ENCODE peak calls at places on chromosomes 5 and 9, in four cellular contexts. One of them, this sample, is unnamed.

GRCh38 chr5:174563899-174564298 is 160.5 kb upstream of the MSX2 start:
- DNase-seq in upper lobe of right lung: no peak
- DNase-seq in breast epithelium: no peak
- DNase-seq in CD4-positive, alpha-beta memory T cell: no peak
- DNase-seq in this sample: no peak

GRCh38 chr9:89877051-89878002 is 272.5 kb downstream of the GADD45G start:
- DNase-seq in CD4-positive, alpha-beta memory T cell: no peak
- DNase-seq in upper lobe of right lung: peak; percentile 46
- DNase-seq in breast epithelium: peak; percentile 37
- DNase-seq in this sample: no peak

GRCh38 chr9:111598730-111599091 is 736 bp downstream of the PTGR1 start:
- DNase-seq in upper lobe of right lung: peak; percentile 70
- DNase-seq in CD4-positive, alpha-beta memory T cell: peak; percentile 38
- DNase-seq in breast epithelium: no peak
- DNase-seq in this sample: peak; percentile 31

GRCh38 chr9:115231116-115231515 is 113.2 kb upstream of the TNC start:
- DNase-seq in CD4-positive, alpha-beta memory T cell: no peak
- DNase-seq in breast epithelium: no peak
- DNase-seq in upper lobe of right lung: no peak
- DNase-seq in this sample: no peak

GRCh38 chr5:50881407-50881806 is 215.0 kb downstream of the PARP8 start:
- DNase-seq in upper lobe of right lung: no peak
- DNase-seq in breast epithelium: no peak
- DNase-seq in CD4-positive, alpha-beta memory T cell: no peak
- DNase-seq in this sample: no peak

GRCh38 chr5:122492675-122493074 is 180.6 kb downstream of the SNCAIP start:
- DNase-seq in CD4-positive, alpha-beta memory T cell: no peak
- DNase-seq in breast epithelium: no peak
- DNase-seq in upper lobe of right lung: no peak
- DNase-seq in this sample: peak; percentile 45

GRCh38 chr5:144187699-144188294 is 17.1 kb downstream of the KCTD16 start:
- DNase-seq in upper lobe of right lung: peak; percentile 61
- DNase-seq in CD4-positive, alpha-beta memory T cell: peak; percentile 96
- DNase-seq in breast epithelium: peak; percentile 54
- DNase-seq in this sample: peak; percentile 79

GRCh38 chr5:1488882-1489680 is 34.7 kb downstream of the LPCAT1 start:
- DNase-seq in upper lobe of right lung: no peak
- DNase-seq in CD4-positive, alpha-beta memory T cell: no peak
- DNase-seq in breast epithelium: no peak
- DNase-seq in this sample: peak; percentile 69

GRCh38 chr9:100088202-100088601 is 10.6 kb downstream of the ERP44 start:
- DNase-seq in upper lobe of right lung: no peak
- DNase-seq in CD4-positive, alpha-beta memory T cell: no peak
- DNase-seq in breast epithelium: no peak
- DNase-seq in this sample: peak; percentile 30

GRCh38 chr5:527646-528591 is 3.7 kb upstream of the SLC9A3 start:
- DNase-seq in upper lobe of right lung: no peak
- DNase-seq in breast epithelium: no peak
- DNase-seq in CD4-positive, alpha-beta memory T cell: no peak
- DNase-seq in this sample: no peak

GRCh38 chr5:81302596-81302995 is 1.2 kb downstream of the ZCCHC9 start:
- DNase-seq in CD4-positive, alpha-beta memory T cell: no peak
- DNase-seq in upper lobe of right lung: no peak
- DNase-seq in breast epithelium: no peak
- DNase-seq in this sample: peak; percentile 29

GRCh38 chr9:71814226-71814625 is 45.9 kb upstream of the CEMIP2 start:
- DNase-seq in CD4-positive, alpha-beta memory T cell: no peak
- DNase-seq in upper lobe of right lung: no peak
- DNase-seq in breast epithelium: no peak
- DNase-seq in this sample: no peak

GRCh38 chr5:168714046-168714445 is 134.9 kb upstream of the PANK3 start:
- DNase-seq in breast epithelium: no peak
- DNase-seq in CD4-positive, alpha-beta memory T cell: no peak
- DNase-seq in upper lobe of right lung: no peak
- DNase-seq in this sample: no peak

GRCh38 chr5:160508780-160509361 is 87.2 kb downstream of the PTTG1 start:
- DNase-seq in breast epithelium: no peak
- DNase-seq in CD4-positive, alpha-beta memory T cell: peak; percentile 76
- DNase-seq in upper lobe of right lung: no peak
- DNase-seq in this sample: peak; percentile 91

GRCh38 chr9:112248722-112249121 is 73.6 kb upstream of the SUSD1 start:
- DNase-seq in upper lobe of right lung: no peak
- DNase-seq in breast epithelium: no peak
- DNase-seq in CD4-positive, alpha-beta memory T cell: no peak
- DNase-seq in this sample: peak; percentile 39

DNA sequence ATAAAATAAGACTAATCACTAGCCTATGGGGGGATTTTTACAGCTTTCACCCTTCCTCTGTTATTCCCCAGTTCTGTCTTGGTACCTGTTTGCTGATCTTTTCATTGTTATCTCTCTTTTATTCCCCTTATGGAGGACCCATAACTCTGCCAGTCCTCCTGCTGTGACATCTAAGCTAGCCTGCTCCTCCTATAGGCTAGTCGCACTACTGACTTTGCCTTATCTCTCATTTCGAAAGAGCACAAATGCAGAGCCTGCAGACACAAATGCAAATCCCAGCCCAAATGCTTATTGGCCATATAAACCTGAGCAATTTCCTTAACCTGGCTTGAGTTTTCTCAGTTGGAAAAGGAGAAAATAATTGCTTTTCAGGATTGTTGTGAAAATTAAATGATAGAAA is 59.1 kb upstream of the CAMK4 start:
- DNase-seq in CD4-positive, alpha-beta memory T cell: no peak
- DNase-seq in breast epithelium: no peak
- DNase-seq in upper lobe of right lung: no peak
- DNase-seq in this sample: no peak
- H3K4me1 ChIP-seq in CD4-positive, alpha-beta memory T cell: no peaks in the 10 kb centered on the region
- H3K4me1 ChIP-seq in breast epithelium: no peaks in the 10 kb centered on the region
- H3K4me1 ChIP-seq in upper lobe of right lung: no peaks in the 10 kb centered on the region
- H3K4me1 ChIP-seq in this sample: no peaks in the 10 kb centered on the region

DNA sequence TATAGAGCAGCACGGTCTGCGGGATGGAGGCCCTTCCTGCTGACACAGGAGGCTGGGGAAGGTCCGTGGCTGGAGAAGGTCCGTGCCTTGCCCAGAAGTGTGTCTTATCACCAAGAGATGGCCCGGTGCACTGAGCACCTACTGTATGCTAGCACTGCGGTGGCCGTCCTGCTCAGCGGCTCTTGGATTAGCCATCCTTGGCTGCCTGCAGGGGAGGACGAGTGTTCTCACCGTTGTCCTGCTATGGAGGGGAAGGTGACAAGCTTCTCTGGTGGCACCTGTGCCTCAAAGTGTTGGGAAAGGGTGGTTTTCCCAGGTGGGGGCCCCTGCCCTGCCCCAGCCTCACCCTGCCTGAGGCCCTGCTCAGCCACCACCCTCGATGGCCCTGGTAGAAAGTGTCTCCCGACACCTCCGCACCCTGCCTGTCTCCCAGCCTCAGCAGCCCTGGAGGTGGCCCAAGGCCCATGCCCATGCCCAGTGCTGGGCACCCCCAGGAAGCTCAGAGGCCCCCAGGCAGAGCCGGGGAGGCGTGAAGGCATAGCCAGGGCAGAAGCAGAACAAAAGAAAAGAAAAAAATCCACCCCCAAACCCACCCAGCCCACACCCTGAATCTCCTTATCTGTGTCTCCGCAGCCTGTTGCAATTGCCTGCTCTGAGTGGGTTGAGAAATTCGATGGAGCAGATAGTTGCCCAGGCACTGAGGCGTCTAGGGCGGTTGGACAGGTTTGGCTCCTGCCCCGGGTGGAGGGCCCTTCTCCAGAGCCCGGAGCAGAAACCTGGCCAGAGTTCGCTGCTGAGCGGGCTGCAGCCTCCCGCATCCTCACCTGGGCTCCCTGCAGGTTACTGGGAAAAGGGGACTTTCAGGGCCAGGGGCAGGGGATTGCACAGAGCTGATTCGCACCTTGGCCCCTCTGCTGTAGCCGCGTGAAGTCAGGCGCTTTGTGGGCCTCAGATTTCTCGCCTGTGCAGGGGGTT is 30.5 kb downstream of the RXRA start:
- DNase-seq in CD4-positive, alpha-beta memory T cell: no peak
- DNase-seq in upper lobe of right lung: peak; percentile 89
- DNase-seq in breast epithelium: peak; percentile 87
- DNase-seq in this sample: peak; percentile 66
- H3K4me3 ChIP-seq in CD4-positive, alpha-beta memory T cell: no peak overlapping the region
- H3K4me3 ChIP-seq in upper lobe of right lung: no peak overlapping the region
- H3K4me3 ChIP-seq in breast epithelium: peak overlapping the region; percentile 49
- H3K4me3 ChIP-seq in this sample: no peak overlapping the region

GRCh38 chr9:129406278-129407225 is 214.3 kb downstream of the C9orf50 start:
- DNase-seq in upper lobe of right lung: no peak
- DNase-seq in CD4-positive, alpha-beta memory T cell: peak; percentile 7
- DNase-seq in breast epithelium: peak; percentile 76
- DNase-seq in this sample: peak; percentile 73
- H3K27ac ChIP-seq in upper lobe of right lung: no peak overlapping the region
- H3K27ac ChIP-seq in CD4-positive, alpha-beta memory T cell: no peak overlapping the region
- H3K27ac ChIP-seq in breast epithelium: no peak overlapping the region
- H3K27ac ChIP-seq in this sample: no peak overlapping the region

GRCh38 chr9:124269556-124269955 is 11.8 kb downstream of the NEK6 start:
- DNase-seq in upper lobe of right lung: no peak
- DNase-seq in breast epithelium: no peak
- DNase-seq in CD4-positive, alpha-beta memory T cell: no peak
- DNase-seq in this sample: no peak
- H3K4me1 ChIP-seq in upper lobe of right lung: peaks cover 88% of the 10 kb centered on the region
- H3K4me1 ChIP-seq in breast epithelium: peaks cover 25% of the 10 kb centered on the region
- H3K4me1 ChIP-seq in CD4-positive, alpha-beta memory T cell: peaks cover 16% of the 10 kb centered on the region
- H3K4me1 ChIP-seq in this sample: peaks cover 19% of the 10 kb centered on the region

GRCh38 chr5:151082274-151082902 is 1.6 kb upstream of the TNIP1 start:
- DNase-seq in CD4-positive, alpha-beta memory T cell: no peak
- DNase-seq in breast epithelium: no peak
- DNase-seq in upper lobe of right lung: peak; percentile 35
- DNase-seq in this sample: peak; percentile 24
- H3K4me3 ChIP-seq in CD4-positive, alpha-beta memory T cell: no peak overlapping the region
- H3K4me3 ChIP-seq in breast epithelium: peak overlapping the region; percentile 96
- H3K4me3 ChIP-seq in upper lobe of right lung: peak overlapping the region; percentile 87
- H3K4me3 ChIP-seq in this sample: peak overlapping the region; percentile 94

GRCh38 chr5:180289433-180289832 is 2.5 kb downstream of the MAPK9 start:
- DNase-seq in breast epithelium: peak; percentile 72
- DNase-seq in upper lobe of right lung: no peak
- DNase-seq in CD4-positive, alpha-beta memory T cell: no peak
- DNase-seq in this sample: peak; percentile 79

GRCh38 chr5:180289966-180290365 is 1.9 kb downstream of the MAPK9 start:
- DNase-seq in breast epithelium: no peak
- DNase-seq in upper lobe of right lung: no peak
- DNase-seq in CD4-positive, alpha-beta memory T cell: no peak
- DNase-seq in this sample: no peak

GRCh38 chr5:180290568-180291233 is 1.2 kb downstream of the MAPK9 start:
- DNase-seq in CD4-positive, alpha-beta memory T cell: no peak
- DNase-seq in upper lobe of right lung: no peak
- DNase-seq in breast epithelium: no peak
- DNase-seq in this sample: no peak

GRCh38 chr5:180291943-180292831 is at the start of gene MAPK9:
- DNase-seq in breast epithelium: peak; percentile 68
- DNase-seq in CD4-positive, alpha-beta memory T cell: peak; percentile 95
- DNase-seq in upper lobe of right lung: peak; percentile 94
- DNase-seq in this sample: peak; percentile 79

GRCh38 chr5:180291234-180291940 is 496 bp downstream of the MAPK9 start:
- DNase-seq in CD4-positive, alpha-beta memory T cell: no peak
- DNase-seq in upper lobe of right lung: peak; percentile 73
- DNase-seq in breast epithelium: no peak
- DNase-seq in this sample: no peak
- H3K27ac ChIP-seq in CD4-positive, alpha-beta memory T cell: peak overlapping the region; percentile 50
- H3K27ac ChIP-seq in upper lobe of right lung: no peak overlapping the region
- H3K27ac ChIP-seq in breast epithelium: peak overlapping the region; percentile 94
- H3K27ac ChIP-seq in this sample: no peak overlapping the region

This sample was measured in PC-3.